ENCODE peak calls at places on chromosomes 16 and 17, in four cellular contexts. F is neural progenitor cell, K is GM23248, L is DND-41. V is an unnamed sample.

GRCh38 chr17:50681260-50682200 is 26.2 kb downstream of the ANKRD40 start:
- DNase-seq in F (peak; percentile 62), K (peak; percentile 89), L (no peak), V (peak; percentile 81)

GRCh38 chr17:3912827-3913226 is 3.4 kb downstream of the P2RX1 start:
- DNase-seq in L (no peak), F (no peak), K (no peak), V (no peak)

GRCh38 chr17:49146620-49147306 is 14.2 kb downstream of the B4GALNT2 start:
- DNase-seq in F (no peak), K (peak; percentile 97), L (no peak), V (no peak)

GRCh38 chr17:1196946-1197345 is 17.2 kb upstream of the ABR start:
- DNase-seq in K (no peak), F (no peak), L (no peak), V (peak; percentile 31)

GRCh38 chr17:68443974-68444464 is 13.3 kb downstream of the WIPI1 start:
- DNase-seq in K (peak; percentile 47), L (no peak), F (no peak), V (no peak)

GRCh38 chr17:29364691-29365090 is 25.5 kb upstream of the TAOK1 start:
- DNase-seq in F (no peak), L (no peak), K (no peak), V (no peak)

GRCh38 chr17:62870581-62870964 is 62.5 kb upstream of the MARCHF10 start:
- DNase-seq in L (no peak), F (peak; percentile 14), K (no peak), V (peak; percentile 28)

GRCh38 chr16:55470533-55471371 is 8.2 kb upstream of the MMP2 start:
- DNase-seq in F (no peak), L (no peak), K (peak; percentile 74), V (no peak)

GRCh38 chr17:66152756-66153155 is 39.2 kb downstream of the CEP112 start:
- DNase-seq in K (peak; percentile 34), F (no peak), L (no peak), V (no peak)

GRCh38 chr17:43611230-43611969 is 50.3 kb downstream of the MEOX1 start:
- DNase-seq in K (no peak), L (no peak), F (no peak), V (no peak)

GRCh38 chr16:56189990-56190902 is 1.0 kb upstream of the GNAO1 start:
- DNase-seq in F (peak; percentile 18), L (no peak), K (peak; percentile 13), V (peak; percentile 51)

GRCh38 chr17:66287911-66288310 is 14.5 kb upstream of the PRKCA start:
- DNase-seq in F (no peak), L (no peak), K (no peak), V (no peak)

GRCh38 chr16:2289282-2289681 is 21.4 kb upstream of the RNPS1 start:
- DNase-seq in L (no peak), K (no peak), F (no peak), V (no peak)

GRCh38 chr17:11996722-11997146 is 541 bp downstream of the ZNF18 start:
- DNase-seq in F (no peak), K (peak; percentile 72), L (peak; percentile 59), V (no peak)

GRCh38 chr17:1515640-1516402 is 591 bp downstream of the INPP5K start:
- DNase-seq in L (peak; percentile 51), K (peak; percentile 92), F (peak; percentile 89), V (peak; percentile 91)

GRCh38 chr17:18932360-18933055 is 19.5 kb upstream of the SLC5A10 start:
- DNase-seq in K (no peak), F (no peak), L (no peak), V (no peak)

GRCh38 chr17:73237714-73238113 is 24.0 kb downstream of the CPSF4L start:
- DNase-seq in F (no peak), L (no peak), K (no peak), V (no peak)

GRCh38 chr16:9092282-9092962 is 978 bp downstream of the HAPSTR1 start:
- DNase-seq in K (peak; percentile 62), F (peak; percentile 66), L (peak; percentile 73), V (peak; percentile 77)

GRCh38 chr17:29624586-29624985 is 1.9 kb upstream of the CORO6 start:
- DNase-seq in L (no peak), F (no peak), K (no peak), V (no peak)

GRCh38 chr17:79946352-79947231 is 89.1 kb downstream of the TBC1D16 start:
- DNase-seq in K (no peak), L (no peak), F (no peak), V (peak; percentile 43)

GRCh38 chr16:67169642-67170167 is 633 bp upstream of the NOL3 start:
- DNase-seq in L (peak; percentile 49), F (peak; percentile 93), K (peak; percentile 53), V (peak; percentile 92)

GRCh38 chr16:67844441-67844840 is 2.3 kb upstream of the NUTF2 start:
- DNase-seq in K (peak; percentile 57), L (no peak), F (peak; percentile 50), V (peak; percentile 34)

GRCh38 chr16:56855201-56855600 is 9.8 kb upstream of the SLC12A3 start:
- DNase-seq in K (no peak), L (no peak), F (no peak), V (no peak)

GRCh38 chr17:8359769-8360168 is 16.7 kb downstream of the KRABD2 start:
- DNase-seq in F (no peak), K (peak; percentile 95), L (no peak), V (no peak)

GRCh38 chr17:74972107-74972972 is at the start of gene HID1:
- DNase-seq in L (peak; percentile 85), K (peak; percentile 43), F (peak; percentile 91), V (peak; percentile 98)

GRCh38 chr17:75752405-75753192 is 12.4 kb downstream of the GALK1 start:
- DNase-seq in K (no peak), F (no peak), L (no peak), V (peak; percentile 76)

GRCh38 chr17:1813088-1813487 is 16.6 kb downstream of the SMYD4 start:
- DNase-seq in F (no peak), L (no peak), K (peak; percentile 63), V (no peak)

GRCh38 chr17:21524211-21524591 is 148.0 kb downstream of the KCNJ12 start:
- DNase-seq in F (no peak), K (no peak), L (no peak), V (no peak)

GRCh38 chr16:24800586-24800985 is 45.2 kb upstream of the SLC5A11 start:
- DNase-seq in L (no peak), K (peak; percentile 62), F (no peak), V (no peak)

GRCh38 chr17:66107731-66108130 is 84.2 kb downstream of the CEP112 start:
- DNase-seq in K (no peak), L (no peak), F (no peak), V (no peak)

GRCh38 chr16:49838361-49838638 is 17.6 kb downstream of the ZNF423 start:
- DNase-seq in L (no peak), F (no peak), K (no peak), V (peak; percentile 84)

GRCh38 chr17:76239538-76240274 is 587 bp downstream of the RNF157 start:
- DNase-seq in L (no peak), F (peak; percentile 63), K (peak; percentile 16), V (peak; percentile 78)

GRCh38 chr16:88050952-88051660 is 99.9 kb downstream of the BANP start:
- DNase-seq in F (no peak), K (no peak), L (no peak), V (no peak)

GRCh38 chr17:16282522-16282921 is 65.5 kb downstream of the PIGL start:
- DNase-seq in K (peak; percentile 92), L (no peak), F (no peak), V (no peak)

GRCh38 chr16:73216932-73217331 is 169.0 kb upstream of the ZFHX3 start:
- DNase-seq in L (no peak), K (peak; percentile 34), F (no peak), V (no peak)

GRCh38 chr17:9054146-9054545 is 32.8 kb downstream of the NTN1 start:
- DNase-seq in L (no peak), F (peak; percentile 62), K (no peak), V (peak; percentile 57)

GRCh38 chr17:58339775-58340622 is 11.4 kb upstream of the TSPOAP1 start:
- DNase-seq in K (no peak), L (peak; percentile 46), F (no peak), V (no peak)
- H3K4me3 ChIP-seq in K (peak overlapping the region; percentile 41), L (peak overlapping the region; percentile 96), F (no peak overlapping the region), V (no peak overlapping the region)

DNA sequence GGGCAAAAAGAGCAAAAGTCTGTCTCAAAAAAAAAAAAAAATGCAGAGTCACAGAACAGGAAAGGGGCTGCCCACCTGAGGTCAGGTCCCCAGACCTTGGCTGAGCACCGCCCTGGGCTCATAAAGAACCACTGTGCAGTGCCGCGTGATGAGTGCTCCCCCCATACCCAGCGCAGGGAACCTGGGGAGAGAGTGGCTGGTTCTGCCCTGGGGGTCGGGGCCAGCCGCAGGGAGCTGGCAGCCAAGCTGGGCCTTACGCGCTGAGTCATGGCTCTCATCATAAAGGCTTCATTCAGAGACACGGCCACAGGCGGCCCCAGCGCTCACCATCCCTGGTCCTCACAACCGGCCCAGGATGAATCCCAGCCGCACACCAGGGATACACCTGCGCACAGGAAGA is 80.7 kb downstream of the RAB11FIP4 start:
- DNase-seq in L (no peak), K (no peak), F (no peak), V (no peak)
- H3K27me3 ChIP-seq in L (no peaks in the 10 kb centered on the region), K (peaks cover 16% of the 10 kb centered on the region), F (no peaks in the 10 kb centered on the region), V (no peaks in the 10 kb centered on the region)

GRCh38 chr16:3740934-3741333 is 23.6 kb upstream of the TRAP1 start:
- DNase-seq in F (no peak), K (no peak), L (no peak), V (no peak)

GRCh38 chr16:3738128-3738527 is 20.8 kb upstream of the TRAP1 start:
- DNase-seq in L (no peak), K (no peak), F (no peak), V (no peak)

GRCh38 chr16:3738541-3738940 is 21.2 kb upstream of the TRAP1 start:
- DNase-seq in F (no peak), L (no peak), K (no peak), V (no peak)

GRCh38 chr16:3739636-3740035 is 22.3 kb upstream of the TRAP1 start:
- DNase-seq in L (no peak), F (no peak), K (no peak), V (no peak)

GRCh38 chr16:3740186-3740585 is 22.9 kb upstream of the TRAP1 start:
- DNase-seq in K (no peak), L (no peak), F (no peak), V (no peak)
- H3K36me3 ChIP-seq in K (peaks cover 78% of the 10 kb centered on the region), L (peaks cover 93% of the 10 kb centered on the region), F (peaks cover 7% of the 10 kb centered on the region), V (peaks cover 27% of the 10 kb centered on the region)

GRCh38 chr17:38674013-38674748 is 576 bp downstream of the EPOP start:
- DNase-seq in L (peak; percentile 35), F (peak; percentile 65), K (peak; percentile 59), V (no peak)
- H3K4me3 ChIP-seq in L (peak overlapping the region; percentile 79), F (peak overlapping the region; percentile 72), K (peak overlapping the region; percentile 74), V (peak overlapping the region; percentile 52)

DNA sequence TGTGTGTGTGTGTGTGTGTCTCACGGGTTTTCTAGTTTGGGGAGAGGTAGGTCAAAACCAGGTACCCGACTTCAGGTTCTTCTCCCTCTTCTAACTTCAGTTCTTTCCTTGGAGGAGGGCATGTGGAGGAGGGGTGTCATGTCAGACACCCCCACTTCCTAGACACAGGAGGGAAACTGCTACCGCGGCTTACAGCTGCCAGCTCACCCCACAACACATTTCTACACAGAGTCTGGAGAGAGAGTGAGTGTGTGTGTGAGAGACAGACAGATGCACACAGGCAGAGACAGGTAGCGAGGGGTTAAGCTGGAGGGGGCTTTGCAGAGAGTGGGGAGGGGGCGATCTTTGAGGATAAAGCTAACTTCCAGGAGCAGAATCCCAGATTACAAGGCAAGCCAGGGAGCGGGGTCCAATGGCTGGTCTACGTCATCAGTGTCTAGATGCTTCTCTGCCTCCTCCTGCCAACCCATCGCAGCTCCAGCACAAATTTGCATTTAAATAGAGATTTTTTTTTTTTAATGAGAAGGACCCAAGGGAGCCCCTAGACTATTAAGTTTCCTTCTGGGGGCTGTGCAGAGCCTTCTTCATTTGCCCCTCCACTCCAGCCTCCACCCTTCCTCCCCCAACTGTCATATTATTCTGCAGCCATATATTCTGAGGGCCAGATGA is 48.8 kb downstream of the MRM1 start:
- DNase-seq in K (no peak), L (no peak), F (peak; percentile 39), V (no peak)
- H3K27me3 ChIP-seq in K (peaks cover 19% of the 10 kb centered on the region), L (peaks cover 25% of the 10 kb centered on the region), F (peaks cover 10% of the 10 kb centered on the region), V (no peaks in the 10 kb centered on the region)

V was measured in H7.